ENCODE peak calls at places on chromosomes 11 and 22, in four cellular contexts. A is H1, Z is GM12892, J is GM12878. H is an unnamed sample.

GRCh38 chr11:117818036-117818858 is 6.3 kb downstream of the FXYD2 start:
- DNase-seq in Z (no peak), A (no peak), J (no peak), H (no peak)

GRCh38 chr22:35269630-35270029 is 12.3 kb downstream of the HMGXB4 start:
- DNase-seq in Z (no peak), A (no peak), J (no peak), H (no peak)

GRCh38 chr22:37426532-37427127 is 649 bp downstream of the ELFN2 start:
- DNase-seq in A (no peak), J (no peak), Z (no peak), H (no peak)

GRCh38 chr11:30133308-30133707 is 97.5 kb upstream of the FSHB start:
- DNase-seq in A (no peak), J (no peak), Z (no peak), H (no peak)

GRCh38 chr11:66844496-66845142 is 1.4 kb downstream of the RCE1 start:
- DNase-seq in J (no peak), A (no peak), Z (no peak), H (no peak)

GRCh38 chr11:86949995-86950993 is 4.9 kb downstream of the FZD4 start:
- DNase-seq in Z (no peak), A (no peak), J (no peak), H (no peak)

GRCh38 chr11:15969281-15969680 is 387.1 kb downstream of the SOX6 start:
- DNase-seq in J (peak), A (no peak), Z (no peak), H (no peak)

GRCh38 chr11:66272600-66272999 is 4.2 kb downstream of the RAB1B start:
- DNase-seq in A (no peak), Z (no peak), J (no peak), H (no peak)

GRCh38 chr11:7901319-7901854 is 29.7 kb downstream of the OR10A6 start:
- DNase-seq in Z (no peak), A (no peak), J (no peak), H (no peak)

GRCh38 chr22:25002241-25002985 is 49.9 kb downstream of the KIAA1671 start:
- DNase-seq in J (no peak), A (no peak), Z (no peak), H (no peak)

GRCh38 chr11:132248585-132248984 is 878.2 kb downstream of the NTM start:
- DNase-seq in Z (no peak), A (no peak), J (no peak), H (no peak)

GRCh38 chr11:2987881-2988280 is 4.2 kb downstream of the NAP1L4 start:
- DNase-seq in A (no peak), Z (no peak), J (no peak), H (no peak)

GRCh38 chr11:117781650-117782049 is 15.4 kb downstream of the DSCAML1 start:
- DNase-seq in Z (no peak), A (no peak), J (no peak), H (no peak)

GRCh38 chr11:58829736-58830135 is 14.8 kb downstream of the GLYATL2 start:
- DNase-seq in Z (no peak), J (no peak), A (no peak), H (no peak)

GRCh38 chr11:66119348-66120133 is 49.5 kb downstream of the PACS1 start:
- DNase-seq in A (no peak), J (no peak), Z (no peak), H (no peak)

GRCh38 chr11:75969626-75970308 is 154.8 kb downstream of the UVRAG start:
- DNase-seq in Z (no peak), A (no peak), J (no peak), H (no peak)

GRCh38 chr22:21867528-21868266 is at the start of gene MAPK1:
- DNase-seq in A (peak), J (peak), Z (peak), H (peak)

GRCh38 chr11:78261367-78261766 is 72.6 kb downstream of the USP35 start:
- DNase-seq in Z (no peak), J (no peak), A (no peak), H (no peak)

GRCh38 chr11:17462940-17463339 is 13.7 kb downstream of the ABCC8 start:
- DNase-seq in Z (no peak), J (no peak), A (no peak), H (no peak)

GRCh38 chr11:100403817-100404216 is 283.3 kb upstream of the ARHGAP42 start:
- DNase-seq in J (no peak), Z (no peak), A (no peak), H (no peak)

GRCh38 chr22:20549232-20549841 is 41.9 kb downstream of the MED15 start:
- DNase-seq in Z (no peak), A (no peak), J (no peak), H (no peak)

GRCh38 chr22:35322126-35322525 is 22.4 kb downstream of the TOM1 start:
- DNase-seq in J (no peak), Z (no peak), A (no peak), H (no peak)

GRCh38 chr11:34426766-34427170 is 12.0 kb upstream of the CAT start:
- DNase-seq in Z (no peak), J (no peak), A (no peak), H (no peak)

GRCh38 chr11:116712428-116712827 is 60.4 kb downstream of the BUD13 start:
- DNase-seq in Z (no peak), A (no peak), J (no peak), H (no peak)

GRCh38 chr11:67504023-67504949 is 877 bp downstream of the PITPNM1 start:
- DNase-seq in A (peak), Z (no peak), J (no peak), H (no peak)

GRCh38 chr11:47550288-47551052 is 2.5 kb downstream of the CELF1 start:
- DNase-seq in J (no peak), Z (no peak), A (no peak), H (no peak)

GRCh38 chr11:61862714-61863547 is 28.4 kb downstream of the FADS3 start:
- DNase-seq in A (no peak), J (no peak), Z (no peak), H (no peak)

GRCh38 chr11:117717485-117718314 is 79.3 kb downstream of the DSCAML1 start:
- DNase-seq in A (peak), J (no peak), Z (no peak), H (no peak)

GRCh38 chr22:42188808-42189447 is 58.3 kb upstream of the CYP2D6 start:
- DNase-seq in J (no peak), Z (no peak), A (no peak), H (no peak)

GRCh38 chr11:66617148-66617814 is 851 bp downstream of the RBM14 start:
- DNase-seq in Z (no peak), A (no peak), J (no peak), H (no peak)

GRCh38 chr22:34669001-34669400 is 397.0 kb upstream of the ISX start:
- DNase-seq in Z (no peak), J (no peak), A (no peak), H (no peak)

GRCh38 chr11:70111269-70112016 is 33.3 kb downstream of the ANO1 start:
- DNase-seq in A (no peak), Z (no peak), J (no peak), H (no peak)

GRCh38 chr11:66412110-66412509 is 8.7 kb upstream of the NPAS4 start:
- DNase-seq in J (no peak), A (no peak), Z (no peak), H (no peak)

GRCh38 chr11:59187587-59187986 is 15.7 kb downstream of the DTX4 start:
- DNase-seq in Z (no peak), J (no peak), A (no peak), H (no peak)

GRCh38 chr11:45745065-45745811 is 59.7 kb upstream of the SLC35C1 start:
- DNase-seq in Z (no peak), A (no peak), J (no peak), H (no peak)

GRCh38 chr11:92447586-92447985 is 223.0 kb downstream of the FAT3 start:
- DNase-seq in Z (no peak), J (no peak), A (no peak), H (no peak)

GRCh38 chr11:99766816-99767215 is 746.1 kb downstream of the CNTN5 start:
- DNase-seq in Z (no peak), J (no peak), A (no peak), H (no peak)

GRCh38 chr11:117466966-117467365 is 139.3 kb downstream of the CEP164 start:
- DNase-seq in Z (no peak), J (no peak), A (no peak), H (no peak)

GRCh38 chr11:12706531-12707499 is 32.6 kb downstream of the TEAD1 start:
- DNase-seq in Z (no peak), A (no peak), J (no peak), H (no peak)

GRCh38 chr22:37282385-37282677 is at the start of gene CYTH4:
- DNase-seq in J (no peak), A (no peak), Z (peak), H (peak)

GRCh38 chr11:71450507-71450906 is 2.3 kb upstream of the DHCR7 start:
- DNase-seq in A (no peak), Z (no peak), J (no peak), H (no peak)

GRCh38 chr11:71449596-71449995 is 1.4 kb upstream of the DHCR7 start:
- DNase-seq in J (no peak), Z (no peak), A (no peak), H (no peak)

GRCh38 chr11:71447791-71448256 is 369 bp downstream of the DHCR7 start:
- DNase-seq in Z (peak), A (peak), J (no peak), H (no peak)

GRCh38 chr11:71446942-71447688 is 1.1 kb downstream of the DHCR7 start:
- DNase-seq in Z (no peak), A (no peak), J (no peak), H (no peak)

GRCh38 chr11:71448257-71449161 is at the start of gene DHCR7:
- DNase-seq in J (peak), A (peak), Z (peak), H (peak)
- TF ChIP-seq POLR2A in J (peak), A (peak), Z (peak), H (no peak)

DNA sequence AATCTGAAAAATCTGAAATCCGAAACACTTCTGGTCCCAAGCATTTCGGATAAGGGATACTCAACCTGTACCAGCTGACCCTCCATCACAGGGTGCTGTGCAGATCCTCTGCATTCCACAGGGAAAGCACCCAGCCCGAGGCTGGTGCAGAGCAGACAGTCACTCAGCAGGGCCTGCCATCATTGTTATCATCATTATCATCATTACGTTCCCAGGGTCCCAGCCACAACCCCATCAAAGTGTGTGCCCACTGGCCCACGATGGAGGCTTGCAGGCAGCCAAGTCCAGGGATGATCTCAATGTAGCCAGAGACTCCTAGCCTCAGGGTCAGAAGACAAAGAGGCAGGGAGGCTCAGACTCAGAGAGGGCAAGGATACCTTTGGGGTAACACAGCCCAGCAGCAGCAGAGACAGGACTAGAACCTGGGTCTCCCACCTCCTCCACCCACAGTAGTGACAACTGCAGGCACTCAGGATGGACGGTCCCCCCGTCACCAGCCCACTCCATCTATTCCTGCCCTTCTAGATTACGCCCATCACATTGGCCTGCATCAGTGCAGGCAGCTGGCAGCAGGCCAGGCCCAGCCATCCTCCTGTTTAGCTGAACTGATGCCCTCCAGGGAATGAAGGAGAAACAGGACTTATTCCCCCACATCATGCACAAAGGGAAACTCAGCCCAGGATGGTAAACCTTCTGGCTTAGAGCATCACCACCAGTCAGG is 10.3 kb downstream of the GAL3ST1 start:
- DNase-seq in J (no peak), Z (no peak), A (no peak), H (no peak)
- TF ChIP-seq TAF1 in J (no peak), Z (no peak), A (no peak), H (no peak)

GRCh38 chr11:44741976-44742375 is 15.2 kb downstream of the TSPAN18 start:
- DNase-seq in A (no peak), J (no peak), Z (no peak), H (no peak)
- TF ChIP-seq POLR2A in A (no peak), J (no peak), Z (no peak), H (no peak)

GRCh38 chr22:40808018-40808841 is 10.9 kb downstream of the SLC25A17 start:
- DNase-seq in J (no peak), A (no peak), Z (no peak), H (no peak)
- TF ChIP-seq TAF1 in J (no peak), A (no peak), Z (no peak), H (no peak)

DNA sequence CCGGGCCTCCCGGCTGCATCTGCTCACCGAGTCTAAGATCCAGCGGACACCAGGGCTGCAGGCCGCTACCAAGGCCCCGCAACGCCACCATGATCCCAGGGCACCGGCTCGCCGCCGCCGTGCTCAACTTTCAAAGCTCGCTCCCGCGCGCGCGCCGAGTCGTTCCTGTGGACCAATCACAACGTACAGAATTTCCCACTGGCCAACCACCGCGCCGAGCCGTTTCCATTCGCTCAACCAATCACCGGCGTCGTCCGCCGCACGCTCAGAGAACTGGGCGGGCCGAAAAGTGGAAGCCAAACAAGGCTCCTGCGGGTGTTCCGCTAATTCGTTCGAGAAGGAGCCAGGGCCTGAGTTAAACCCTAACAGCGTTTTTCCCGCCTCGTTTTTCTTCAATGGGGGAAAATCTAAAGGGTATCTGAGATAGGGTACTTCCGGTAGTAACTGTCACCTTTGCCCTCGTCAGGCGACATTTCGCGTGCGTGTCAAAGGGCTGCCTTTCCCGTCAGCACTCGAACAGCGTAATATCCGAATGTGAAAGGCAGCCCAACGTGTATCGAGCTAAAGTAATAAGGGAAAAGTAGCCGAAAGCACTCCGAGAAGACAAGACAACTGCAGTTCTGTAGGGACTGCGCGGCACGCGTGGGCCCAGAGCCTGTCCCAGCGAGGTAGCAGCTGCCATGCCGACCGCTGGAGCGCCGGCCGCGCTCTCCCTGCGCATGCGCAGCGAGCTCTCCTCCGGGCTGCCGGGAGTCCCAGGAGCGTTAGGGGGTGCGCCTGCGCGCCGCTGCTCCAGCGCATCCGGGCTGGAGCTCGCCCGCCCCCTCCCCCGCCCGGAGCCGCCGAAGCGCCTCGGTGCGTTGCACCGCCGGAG is at the start of the genes NCAPD3 and VPS26B:
- DNase-seq in A (peak), J (peak), Z (peak), H (peak)
- TF ChIP-seq POLR2A in A (no peak), J (peak), Z (peak), H (peak)

DNA sequence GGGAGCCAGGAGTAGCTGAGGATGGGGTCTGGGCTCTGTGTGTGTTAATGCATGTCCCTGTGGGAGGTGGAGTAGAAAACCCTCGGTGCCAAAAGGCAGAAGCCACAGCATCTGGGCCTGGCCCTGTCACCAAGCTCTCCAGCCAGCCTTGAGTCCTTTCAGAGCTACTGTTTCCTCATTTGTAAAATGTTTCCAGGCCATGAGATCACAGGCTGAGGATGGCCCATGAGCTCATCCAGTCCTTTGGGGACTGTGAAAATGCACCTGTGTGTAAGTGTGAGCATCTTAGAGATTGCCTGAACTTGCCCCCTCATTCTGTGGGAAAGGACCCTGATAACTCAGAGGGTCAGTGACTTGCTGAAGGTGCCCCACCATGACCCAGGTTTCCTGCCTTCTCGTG is 9.1 kb downstream of the ANKK1 start:
- DNase-seq in J (no peak), Z (no peak), A (no peak), H (no peak)
- TF ChIP-seq TAF1 in J (no peak), Z (no peak), A (no peak), H (no peak)

GRCh38 chr11:129013737-129014475 is 71.2 kb upstream of the TP53AIP1 start:
- DNase-seq in A (no peak), J (no peak), Z (no peak), H (no peak)
- TF ChIP-seq POLR2A in A (no peak), J (no peak), Z (no peak), H (no peak)

GRCh38 chr22:28018461-28018927 is 99.4 kb upstream of the PITPNB start:
- DNase-seq in Z (no peak), J (no peak), A (no peak), H (no peak)
- TF ChIP-seq TAF1 in Z (no peak), J (no peak), A (no peak), H (no peak)

DNA sequence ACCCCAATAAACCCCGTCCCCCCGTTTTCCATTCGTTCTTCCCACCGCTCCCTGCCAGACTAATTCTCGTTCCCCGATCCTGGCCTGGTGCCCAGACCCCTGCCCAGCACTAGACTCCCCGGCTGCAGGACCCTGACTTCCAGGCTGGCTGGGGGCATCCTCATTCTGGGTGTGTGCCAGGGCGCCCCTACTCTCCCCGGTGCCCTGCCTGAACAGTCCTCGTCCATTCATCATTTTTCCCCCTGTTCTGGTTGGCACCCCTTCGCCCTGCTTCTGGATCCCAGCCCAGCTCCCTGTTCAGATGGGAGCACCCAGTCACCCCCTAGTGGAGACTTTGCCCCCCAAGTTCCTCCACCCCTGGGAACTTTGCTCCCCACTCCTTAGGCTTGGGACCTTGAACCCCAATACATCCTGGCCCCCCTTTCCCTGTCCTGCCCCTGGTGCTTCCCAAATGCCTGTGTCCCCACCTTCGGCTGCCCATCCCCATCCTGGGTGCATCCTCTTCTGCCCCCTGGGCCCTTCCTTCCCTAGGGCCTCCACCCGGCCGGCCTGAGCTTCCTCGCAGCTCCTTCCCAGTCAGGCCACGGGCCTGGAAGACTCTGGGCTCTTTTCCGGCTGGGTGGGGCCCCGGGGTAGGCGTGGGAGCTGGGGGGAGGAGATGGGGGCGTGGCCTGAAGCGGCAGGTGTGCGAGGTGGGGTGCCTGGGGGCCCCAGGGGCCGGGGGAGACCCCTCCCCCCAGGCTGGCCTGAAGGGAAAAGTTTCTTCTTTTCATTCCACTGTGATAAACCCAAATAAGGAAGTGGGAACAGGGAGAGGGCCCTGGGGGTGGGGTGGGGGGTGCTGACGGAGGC is 882 bp downstream of the PLCB3 start:
- DNase-seq in J (no peak), Z (peak), A (peak), H (no peak)
- TF ChIP-seq POLR2A in J (no peak), Z (no peak), A (no peak), H (no peak)

DNA sequence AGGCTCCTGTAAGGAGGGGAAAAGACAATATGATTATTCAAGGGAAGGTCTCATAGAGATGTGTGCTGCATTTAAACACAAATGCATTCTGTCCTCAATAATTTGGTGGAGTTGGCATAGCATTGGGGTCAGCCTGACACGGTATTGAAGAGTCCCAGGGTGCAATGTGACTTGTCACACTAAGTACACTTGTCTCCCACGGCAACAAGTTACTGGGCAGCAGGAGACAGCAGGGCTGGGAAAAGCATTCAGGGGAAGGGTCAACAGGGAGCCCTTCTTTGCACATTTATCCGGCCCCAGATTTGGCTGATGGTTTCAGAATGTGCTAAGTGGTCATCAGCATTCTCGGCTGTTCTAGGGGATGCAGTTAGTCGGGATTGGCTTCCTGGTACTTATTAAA is 33.0 kb upstream of the SPON1 start:
- DNase-seq in Z (no peak), A (no peak), J (no peak), H (no peak)
- TF ChIP-seq TAF1 in Z (no peak), A (no peak), J (no peak), H (no peak)